ENCODE peak calls at places on chromosomes 3 and 15, in five cellular contexts. C is neural crest cell, F is transverse colon, B is OCI-LY7, E is heart left ventricle. O is an unnamed sample.

GRCh38 chr3:107045791-107046190 is 331.4 kb upstream of the CCDC54 start:
- DNase-seq in C (no peak), F (no peak), B (no peak), E (no peak), O (no peak)

GRCh38 chr3:151794080-151794479 is 19.8 kb upstream of the AADAC start:
- DNase-seq in C (no peak), F (no peak), B (no peak), E (no peak), O (no peak)

GRCh38 chr3:48047841-48048456 is 31.7 kb upstream of the MAP4 start:
- DNase-seq in C (no peak), F (no peak), B (no peak), E (no peak), O (no peak)

GRCh38 chr15:79595995-79596622 is 164.0 kb downstream of the MINAR1 start:
- DNase-seq in C (peak), F (peak), B (peak), E (no peak), O (peak)

GRCh38 chr15:36389107-36389506 is 190.3 kb upstream of the CDIN1 start:
- DNase-seq in C (no peak), F (no peak), B (no peak), E (no peak), O (no peak)

GRCh38 chr3:98612587-98612986 is 19.2 kb upstream of the CPOX start:
- DNase-seq in C (no peak), F (peak), B (peak), E (peak), O (no peak)

GRCh38 chr15:67290319-67290718 is 35.7 kb downstream of the IQCH start:
- DNase-seq in C (no peak), F (no peak), B (no peak), E (no peak), O (no peak)

GRCh38 chr3:99355465-99355864 is 282.9 kb upstream of the COL8A1 start:
- DNase-seq in C (no peak), F (no peak), B (no peak), E (no peak), O (no peak)

GRCh38 chr3:177251756-177252155 is 54.5 kb upstream of the TBL1XR1 start:
- DNase-seq in C (no peak), F (no peak), B (no peak), E (no peak), O (no peak)

GRCh38 chr3:123790254-123791072 is 93.7 kb downstream of the MYLK start:
- DNase-seq in C (no peak), F (no peak), B (no peak), E (no peak), O (peak)

GRCh38 chr15:98003976-98004375 is 43.5 kb downstream of the ARRDC4 start:
- DNase-seq in C (no peak), F (no peak), B (no peak), E (no peak), O (no peak)

GRCh38 chr15:52105856-52106255 is 6.7 kb downstream of the BCL2L10 start:
- DNase-seq in C (no peak), F (no peak), B (no peak), E (no peak), O (no peak)

GRCh38 chr3:15325228-15325627 is 7.2 kb downstream of the SH3BP5 start:
- DNase-seq in C (no peak), F (no peak), B (no peak), E (no peak), O (no peak)

GRCh38 chr3:99700637-99701268 is 62.4 kb downstream of the COL8A1 start:
- DNase-seq in C (no peak), F (no peak), B (no peak), E (no peak), O (no peak)

GRCh38 chr3:158091526-158091925 is 14.7 kb downstream of the SHOX2 start:
- DNase-seq in C (no peak), F (no peak), B (no peak), E (no peak), O (no peak)

GRCh38 chr3:188296761-188297689 is 143.1 kb downstream of the LPP start:
- DNase-seq in C (no peak), F (peak), B (peak), E (peak), O (no peak)

GRCh38 chr3:101849714-101850326 is 506 bp downstream of the NFKBIZ start:
- DNase-seq in C (no peak), F (peak), B (peak), E (peak), O (peak)

GRCh38 chr3:51942603-51943450 is 664 bp downstream of the PARP3 start:
- DNase-seq in C (no peak), F (peak), B (peak), E (peak), O (peak)

GRCh38 chr3:127722928-127723603 is 50.3 kb downstream of the ABTB1 start:
- DNase-seq in C (no peak), F (no peak), B (no peak), E (no peak), O (no peak)

GRCh38 chr15:48096813-48097212 is 24.0 kb upstream of the SLC24A5 start:
- DNase-seq in C (no peak), F (no peak), B (no peak), E (no peak), O (no peak)

GRCh38 chr15:74950078-74951000 is 6.2 kb downstream of the RPP25 start:
- DNase-seq in C (peak), F (peak), B (peak), E (peak), O (peak)

GRCh38 chr3:171192176-171192854 is 165.8 kb upstream of the SLC2A2 start:
- DNase-seq in C (no peak), F (no peak), B (no peak), E (no peak), O (no peak)

GRCh38 chr15:88476635-88477038 is 9.1 kb downstream of the MRPS11 start:
- DNase-seq in C (peak), F (no peak), B (peak), E (peak), O (no peak)

GRCh38 chr3:156143136-156143535 is 22.8 kb downstream of the KCNAB1 start:
- DNase-seq in C (no peak), F (no peak), B (no peak), E (no peak), O (no peak)

GRCh38 chr15:92383528-92384326 is 10.0 kb upstream of the ST8SIA2 start:
- DNase-seq in C (peak), F (no peak), B (no peak), E (peak), O (no peak)

GRCh38 chr3:79204351-79204750 is 563.4 kb downstream of the ROBO1 start:
- DNase-seq in C (no peak), F (no peak), B (no peak), E (no peak), O (no peak)

GRCh38 chr3:180409883-180410282 is 192.1 kb upstream of the TTC14 start:
- DNase-seq in C (no peak), F (no peak), B (no peak), E (no peak), O (no peak)

GRCh38 chr3:146125946-146126345 is 35.0 kb downstream of the PLOD2 start:
- DNase-seq in C (no peak), F (no peak), B (no peak), E (no peak), O (no peak)

GRCh38 chr15:78035319-78035718 is 42.2 kb downstream of the TBC1D2B start:
- DNase-seq in C (no peak), F (no peak), B (no peak), E (peak), O (no peak)

GRCh38 chr15:75161788-75162414 is 39.8 kb upstream of the C15orf39 start:
- DNase-seq in C (no peak), F (no peak), B (no peak), E (peak), O (no peak)

GRCh38 chr3:197298341-197298857 is at the start of gene DLG1:
- DNase-seq in C (no peak), F (peak), B (peak), E (peak), O (peak)

GRCh38 chr15:35499723-35500122 is 46.2 kb downstream of the DPH6 start:
- DNase-seq in C (no peak), F (no peak), B (no peak), E (no peak), O (no peak)

GRCh38 chr3:113556556-113557335 is 24.4 kb downstream of the SIDT1 start:
- DNase-seq in C (no peak), F (peak), B (no peak), E (no peak), O (no peak)

GRCh38 chr15:48493084-48493762 is 152.3 kb downstream of the FBN1 start:
- DNase-seq in C (no peak), F (no peak), B (no peak), E (no peak), O (no peak)

DNA sequence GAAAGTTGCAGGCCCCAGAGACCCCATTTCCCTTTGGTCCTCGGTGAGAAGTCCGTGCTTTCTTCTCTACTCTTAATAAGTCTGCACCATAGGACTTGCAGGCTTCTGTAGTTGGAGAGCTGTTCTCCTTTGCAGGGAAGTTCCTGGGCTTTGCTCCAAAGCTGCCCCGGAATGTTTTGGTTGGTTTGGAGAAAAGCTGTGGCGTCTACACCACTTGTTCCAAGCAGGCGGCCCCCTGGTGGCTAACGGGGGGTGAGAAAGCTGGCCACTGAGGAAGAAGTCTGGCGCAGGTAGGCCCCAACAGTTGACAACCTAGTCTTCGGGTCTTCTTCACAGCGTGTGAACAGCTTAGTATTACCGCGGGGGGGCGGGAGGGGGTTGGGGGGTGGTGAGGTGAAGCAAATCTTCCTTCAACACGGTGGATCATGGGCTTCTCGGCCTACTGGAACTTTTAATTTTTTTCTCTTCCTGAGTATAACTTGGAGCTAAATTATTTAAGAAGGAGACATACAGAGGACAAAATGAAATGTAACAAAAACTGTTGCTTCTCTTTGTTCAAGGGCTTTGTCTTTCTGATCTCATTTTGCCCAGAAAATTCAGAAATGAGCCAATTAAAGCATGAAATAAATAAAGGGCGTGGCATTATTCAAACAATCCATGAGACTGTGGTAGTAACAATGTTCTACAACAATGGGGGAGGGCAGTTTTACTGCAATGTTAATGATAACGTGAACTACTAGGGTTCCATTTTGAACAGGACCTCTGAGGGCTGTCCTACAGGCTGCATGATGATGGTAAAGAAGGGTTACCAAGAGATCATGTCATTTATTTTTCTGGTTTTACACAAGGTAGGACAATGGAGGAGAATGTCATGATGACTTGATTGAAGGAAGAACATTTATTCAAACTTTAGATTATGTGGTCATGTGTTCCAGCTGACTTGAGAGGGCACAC is 2.2 kb upstream of the THRB start:
- DNase-seq in C (peak), F (peak), B (no peak), E (peak), O (no peak)
- TF ChIP-seq CTCF in C (peak), F (peak), B (peak), E (peak), O (peak)

GRCh38 chr3:194496217-194496881 is 9.5 kb upstream of the ATP13A3 start:
- DNase-seq in C (no peak), F (no peak), B (no peak), E (no peak), O (no peak)

GRCh38 chr3:194494951-194495374 is 8.2 kb upstream of the ATP13A3 start:
- DNase-seq in C (no peak), F (peak), B (no peak), E (no peak), O (peak)

GRCh38 chr3:194500198-194500597 is 13.4 kb upstream of the ATP13A3 start:
- DNase-seq in C (no peak), F (no peak), B (no peak), E (no peak), O (no peak)

GRCh38 chr3:194503101-194503531 is 16.3 kb upstream of the ATP13A3 start:
- DNase-seq in C (no peak), F (no peak), B (no peak), E (no peak), O (no peak)

DNA sequence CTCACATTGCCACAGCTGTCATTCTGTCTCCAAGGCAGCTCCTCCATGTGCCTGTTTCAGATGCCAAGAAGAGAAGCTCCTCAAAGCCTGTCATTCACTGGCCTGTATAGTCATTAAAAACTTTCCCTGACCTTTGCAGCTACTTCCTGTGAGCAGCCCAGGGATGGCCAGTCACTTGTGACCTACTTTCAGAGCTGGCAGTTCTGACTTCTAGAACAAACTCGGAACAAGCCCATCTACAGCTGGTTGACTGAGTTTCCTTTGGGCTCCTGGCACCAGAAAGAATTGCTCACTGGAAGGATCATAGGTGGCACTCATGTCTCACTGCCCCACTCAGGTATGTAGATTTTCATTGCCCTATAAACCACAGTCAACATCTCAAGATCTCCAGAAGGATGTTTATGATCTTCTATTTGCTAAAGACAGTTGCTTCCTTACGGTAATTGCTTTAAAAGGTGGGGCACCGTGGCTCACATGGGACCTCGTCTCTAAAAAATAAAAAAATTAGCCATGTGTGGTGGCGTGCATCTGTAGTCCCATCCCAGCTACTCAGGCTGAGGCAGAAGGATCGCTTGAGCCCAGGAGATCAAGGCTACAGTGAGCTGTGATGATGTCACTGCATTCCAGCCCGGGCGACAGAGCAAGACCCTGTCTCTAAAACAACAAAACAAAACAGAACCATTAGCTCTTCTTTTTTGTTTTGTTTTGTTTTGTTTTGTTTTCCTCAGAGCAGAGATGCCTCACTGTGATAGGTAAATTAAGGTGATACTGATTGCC is 11.2 kb upstream of the ATP13A3 start:
- DNase-seq in C (no peak), F (peak), B (no peak), E (peak), O (peak)
- TF ChIP-seq CTCF in C (no peak), F (no peak), B (no peak), E (no peak), O (no peak)

GRCh38 chr15:101135532-101136166 is 116.2 kb downstream of the CHSY1 start:
- DNase-seq in C (no peak), F (peak), B (peak), E (no peak), O (no peak)
- TF ChIP-seq CTCF in C (no peak), F (no peak), B (no peak), E (no peak), O (no peak)

GRCh38 chr15:57865294-57865693 is 158.8 kb downstream of the POLR2M start:
- DNase-seq in C (no peak), F (no peak), B (peak), E (no peak), O (no peak)
- TF ChIP-seq CTCF in C (peak), F (peak), B (peak), E (peak), O (peak)

DNA sequence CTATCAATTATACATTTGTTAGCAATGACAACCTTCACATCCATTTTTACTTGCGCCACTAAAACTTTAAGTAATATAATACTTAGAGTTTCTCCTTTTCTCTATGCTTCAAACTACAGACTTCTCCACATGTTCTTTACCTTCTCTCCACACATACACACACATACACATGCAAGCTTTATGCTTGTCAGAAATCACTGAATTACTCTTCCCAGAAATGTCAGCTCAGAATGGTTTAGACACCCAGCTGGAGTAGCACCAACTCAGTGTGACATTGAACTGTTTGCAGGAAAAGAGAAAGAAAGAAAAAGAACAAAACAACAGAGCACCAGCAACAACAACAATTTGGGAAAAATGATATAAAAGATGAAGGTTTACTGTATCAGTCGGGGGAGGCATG is 20.9 kb downstream of the CBLB start:
- DNase-seq in C (no peak), F (no peak), B (no peak), E (no peak), O (no peak)
- TF ChIP-seq CTCF in C (no peak), F (no peak), B (no peak), E (no peak), O (no peak)